ENCODE peak calls at places on chromosome 1, in four cellular contexts. W, R, M and J are unnamed samples.

GRCh38 chr1:229434641-229435051 is 752 bp upstream of the ACTA1 start:
- DNase-seq in W (no peak), R (no peak), M (no peak), J (no peak)

GRCh38 chr1:164033782-164034181 is 525.2 kb upstream of the PBX1 start:
- DNase-seq in W (no peak), R (no peak), M (no peak), J (no peak)

GRCh38 chr1:89755593-89755992 is 65.2 kb upstream of the LRRC8D start:
- DNase-seq in W (no peak), R (no peak), M (no peak), J (no peak)

GRCh38 chr1:54114001-54114400 is 38.8 kb downstream of the CDCP2 start:
- DNase-seq in W (no peak), R (no peak), M (no peak), J (no peak)

GRCh38 chr1:40709802-40710278 is 18.3 kb downstream of the NFYC start:
- DNase-seq in W (no peak), R (no peak), M (no peak), J (no peak)

GRCh38 chr1:23421752-23422312 is 2.7 kb downstream of the TCEA3 start:
- DNase-seq in W (no peak), R (no peak), M (no peak), J (no peak)

GRCh38 chr1:68495968-68496679 is 758 bp downstream of the DEPDC1 start:
- DNase-seq in W (no peak), R (peak), M (no peak), J (no peak)

GRCh38 chr1:223714849-223715709 is 2.7 kb downstream of the CAPN2 start:
- DNase-seq in W (no peak), R (no peak), M (peak), J (no peak)

GRCh38 chr1:229378586-229379442 is 36.0 kb upstream of the CCSAP start:
- DNase-seq in W (no peak), R (no peak), M (no peak), J (peak)

GRCh38 chr1:176884286-176884685 is 280.2 kb downstream of the ASTN1 start:
- DNase-seq in W (no peak), R (no peak), M (no peak), J (peak)

GRCh38 chr1:175376194-175376593 is 183.6 kb upstream of the KIAA0040 start:
- DNase-seq in W (no peak), R (peak), M (no peak), J (no peak)

GRCh38 chr1:26168410-26169167 is at the start of gene C1orf232:
- DNase-seq in W (peak), R (no peak), M (no peak), J (no peak)

GRCh38 chr1:24489674-24490073 is 13.0 kb upstream of the RCAN3 start:
- DNase-seq in W (no peak), R (no peak), M (no peak), J (no peak)

GRCh38 chr1:101216623-101217022 is 20.2 kb upstream of the S1PR1 start:
- DNase-seq in W (no peak), R (no peak), M (no peak), J (no peak)

GRCh38 chr1:102726417-102726816 is 381.9 kb downstream of the COL11A1 start:
- DNase-seq in W (no peak), R (no peak), M (no peak), J (no peak)

GRCh38 chr1:181099152-181100014 is 10.9 kb downstream of the IER5 start:
- DNase-seq in W (no peak), R (no peak), M (no peak), J (no peak)

GRCh38 chr1:235817101-235817725 is 49.5 kb downstream of the LYST start:
- DNase-seq in W (no peak), R (no peak), M (no peak), J (no peak)

GRCh38 chr1:25703671-25704637 is 87.4 kb downstream of the MAN1C1 start:
- DNase-seq in W (no peak), R (no peak), M (no peak), J (no peak)

GRCh38 chr1:82542766-82543165 is 742.0 kb downstream of the ADGRL2 start:
- DNase-seq in W (no peak), R (no peak), M (no peak), J (no peak)

GRCh38 chr1:112714313-112715263 is 544 bp downstream of the PPM1J start:
- DNase-seq in W (peak), R (no peak), M (no peak), J (peak)

GRCh38 chr1:227914801-227915563 is 32.8 kb downstream of the WNT9A start:
- DNase-seq in W (no peak), R (no peak), M (no peak), J (no peak)

GRCh38 chr1:245999697-246000637 is 507.1 kb downstream of the SMYD3 start:
- DNase-seq in W (no peak), R (no peak), M (no peak), J (no peak)

GRCh38 chr1:84928979-84929378 is 36.0 kb upstream of the LPAR3 start:
- DNase-seq in W (no peak), R (no peak), M (no peak), J (no peak)

GRCh38 chr1:54403808-54404261 is 2.4 kb downstream of the SSBP3 start:
- DNase-seq in W (peak), R (no peak), M (no peak), J (no peak)

GRCh38 chr1:108560430-108561144 is 687 bp downstream of the EEIG2 start:
- DNase-seq in W (peak), R (no peak), M (peak), J (peak)

GRCh38 chr1:108560143-108560429 is 186 bp downstream of the EEIG2 start:
- DNase-seq in W (peak), R (peak), M (no peak), J (no peak)

GRCh38 chr1:108561145-108561458 is 1.2 kb downstream of the EEIG2 start:
- DNase-seq in W (no peak), R (peak), M (no peak), J (no peak)

GRCh38 chr1:108557311-108557710 is 2.6 kb upstream of the EEIG2 start:
- DNase-seq in W (no peak), R (no peak), M (no peak), J (no peak)

GRCh38 chr1:108559215-108560142 is at the start of gene EEIG2:
- DNase-seq in W (peak), R (peak), M (peak), J (peak)
- TF ChIP-seq POLR2A in W (no peak), R (no peak), M (peak), J (no peak)

GRCh38 chr1:43833013-43833412 is 100.6 kb upstream of the ARTN start:
- DNase-seq in W (no peak), R (no peak), M (no peak), J (no peak)

GRCh38 chr1:43836267-43836951 is 97.2 kb upstream of the ARTN start:
- DNase-seq in W (peak), R (no peak), M (no peak), J (no peak)

GRCh38 chr1:43835141-43836021 is 98.2 kb upstream of the ARTN start:
- DNase-seq in W (no peak), R (no peak), M (no peak), J (no peak)

GRCh38 chr1:43831866-43832654 is 101.5 kb upstream of the ARTN start:
- DNase-seq in W (no peak), R (no peak), M (no peak), J (no peak)

GRCh38 chr1:43834280-43835140 is 99.1 kb upstream of the ARTN start:
- DNase-seq in W (no peak), R (no peak), M (no peak), J (no peak)
- TF ChIP-seq POLR2A in W (no peak), R (no peak), M (no peak), J (no peak)

GRCh38 chr1:160115545-160116276 is at the start of gene ATP1A2:
- DNase-seq in W (no peak), R (no peak), M (no peak), J (no peak)
- TF ChIP-seq POLR2A in W (no peak), R (no peak), M (no peak), J (no peak)

DNA sequence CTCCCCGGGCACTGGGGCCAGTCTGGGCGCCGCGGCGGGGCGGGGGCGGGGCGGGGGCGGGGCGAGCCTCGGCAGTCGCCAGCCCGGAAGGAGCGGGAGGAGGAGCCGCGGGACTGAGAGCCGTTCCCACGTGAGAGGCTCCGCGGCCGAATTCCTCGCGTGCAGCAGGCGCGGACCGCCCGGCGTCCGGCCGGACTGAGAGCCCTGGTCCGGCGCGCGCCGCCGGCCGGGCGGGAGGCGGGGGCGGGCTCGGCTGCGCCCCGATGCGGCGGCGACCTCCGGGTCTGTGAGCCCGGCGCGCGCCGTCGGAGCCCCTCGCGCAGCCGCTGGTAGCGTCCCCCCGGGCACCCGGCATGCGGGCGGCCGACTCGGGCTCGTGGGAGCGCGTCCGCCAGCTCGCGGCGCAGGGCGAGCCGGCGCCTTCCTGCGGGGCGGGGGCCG is 229.5 kb upstream of the TMEM51 start:
- DNase-seq in W (peak), R (peak), M (peak), J (peak)
- TF ChIP-seq POLR2A in W (no peak), R (peak), M (peak), J (no peak)

GRCh38 chr1:43949663-43950062 is 2.9 kb downstream of the IPO13 start:
- DNase-seq in W (no peak), R (no peak), M (no peak), J (no peak)

GRCh38 chr1:43947890-43948437 is 1.2 kb downstream of the IPO13 start:
- DNase-seq in W (no peak), R (no peak), M (no peak), J (no peak)

GRCh38 chr1:43946244-43947060 is at the start of gene IPO13:
- DNase-seq in W (peak), R (peak), M (peak), J (peak)

GRCh38 chr1:43945898-43946243 is 879 bp upstream of the IPO13 start:
- DNase-seq in W (no peak), R (no peak), M (no peak), J (no peak)

GRCh38 chr1:43947061-43947889 is 525 bp downstream of the IPO13 start:
- DNase-seq in W (peak), R (no peak), M (no peak), J (no peak)
- TF ChIP-seq POLR2A in W (no peak), R (no peak), M (no peak), J (no peak)

DNA sequence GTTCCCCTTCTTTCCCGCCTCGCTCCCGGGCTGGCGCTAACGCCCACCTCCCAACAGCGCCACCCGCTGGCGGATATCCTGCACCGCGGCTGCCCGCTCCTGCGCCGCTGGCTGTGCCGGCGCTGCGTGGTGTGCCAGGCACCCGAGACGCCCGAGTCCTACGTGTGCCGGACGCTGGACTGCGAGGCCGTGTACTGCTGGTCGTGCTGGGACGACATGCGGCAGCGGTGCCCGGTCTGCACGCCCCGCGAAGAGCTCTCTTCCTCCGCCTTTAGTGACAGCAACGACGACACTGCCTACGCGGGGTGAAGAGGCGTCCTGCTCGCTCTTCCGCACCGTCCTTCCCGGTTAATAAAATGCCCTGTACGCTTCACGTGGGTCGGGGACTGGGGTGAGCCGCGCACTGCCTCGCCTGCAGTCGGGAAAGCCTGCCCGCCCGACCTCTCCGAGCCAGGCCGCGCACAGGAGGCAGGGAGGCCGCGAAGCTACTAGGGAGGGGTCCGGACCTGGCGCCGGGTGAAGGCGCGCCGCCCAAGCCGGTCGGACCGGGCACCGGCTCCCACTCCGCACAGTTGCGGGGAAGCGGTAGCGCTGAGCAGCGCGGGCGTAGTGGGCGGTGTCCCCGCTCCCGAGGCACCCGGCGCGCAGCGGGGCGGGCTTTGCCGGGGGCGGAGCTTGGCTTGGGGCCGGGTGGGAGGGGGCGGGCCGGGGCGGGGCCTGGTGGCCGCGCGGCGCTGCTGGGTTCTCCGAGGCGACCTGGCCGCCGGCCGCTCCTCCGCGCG is at the start of gene ADAM15:
- DNase-seq in W (peak), R (peak), M (peak), J (peak)
- TF ChIP-seq POLR2A in W (no peak), R (peak), M (peak), J (no peak)